ENCODE peak calls at places on chromosomes 16 and 17, in four cellular contexts. Z is HepG2, Y is SK-N-SH, D is K562. O is an unnamed sample.

GRCh38 chr16:30657866-30658730 is at the start of gene FBRS:
- DNase-seq in Z (peak), Y (peak), D (peak), O (peak)

GRCh38 chr16:31145398-31145990 is 4.4 kb downstream of the PRSS36 start:
- DNase-seq in Z (peak), Y (no peak), D (no peak), O (no peak)

GRCh38 chr16:12215302-12216105 is 239.0 kb downstream of the SNX29 start:
- DNase-seq in Z (peak), Y (peak), D (no peak), O (no peak)

GRCh38 chr16:49513040-49513439 is 139.4 kb downstream of the C16orf78 start:
- DNase-seq in Z (no peak), Y (peak), D (peak), O (no peak)

GRCh38 chr16:65284583-65284982 is 162.7 kb upstream of the CDH11 start:
- DNase-seq in Z (no peak), Y (no peak), D (no peak), O (no peak)

GRCh38 chr16:11447272-11447671 is 102.0 kb downstream of the RMI2 start:
- DNase-seq in Z (no peak), Y (no peak), D (no peak), O (no peak)

GRCh38 chr17:65888649-65889048 is 303.3 kb downstream of the CEP112 start:
- DNase-seq in Z (no peak), Y (no peak), D (no peak), O (no peak)

GRCh38 chr16:57775661-57776469 is 26.4 kb downstream of the KIFC3 start:
- DNase-seq in Z (peak), Y (peak), D (peak), O (no peak)

GRCh38 chr16:17343028-17343427 is 127.7 kb downstream of the XYLT1 start:
- DNase-seq in Z (no peak), Y (no peak), D (no peak), O (no peak)
- TF ChIP-seq ELF1 in Z (no peak), Y (no peak), D (no peak), O (no peak)

GRCh38 chr17:9473716-9474115 is 101.9 kb downstream of the STX8 start:
- DNase-seq in Z (peak), Y (no peak), D (no peak), O (no peak)

GRCh38 chr17:9478889-9479288 is 96.7 kb downstream of the STX8 start:
- DNase-seq in Z (no peak), Y (no peak), D (no peak), O (no peak)

GRCh38 chr17:9472094-9472493 is 103.5 kb downstream of the STX8 start:
- DNase-seq in Z (no peak), Y (no peak), D (no peak), O (no peak)

GRCh38 chr17:9472541-9472940 is 103.1 kb downstream of the STX8 start:
- DNase-seq in Z (no peak), Y (no peak), D (no peak), O (no peak)

DNA sequence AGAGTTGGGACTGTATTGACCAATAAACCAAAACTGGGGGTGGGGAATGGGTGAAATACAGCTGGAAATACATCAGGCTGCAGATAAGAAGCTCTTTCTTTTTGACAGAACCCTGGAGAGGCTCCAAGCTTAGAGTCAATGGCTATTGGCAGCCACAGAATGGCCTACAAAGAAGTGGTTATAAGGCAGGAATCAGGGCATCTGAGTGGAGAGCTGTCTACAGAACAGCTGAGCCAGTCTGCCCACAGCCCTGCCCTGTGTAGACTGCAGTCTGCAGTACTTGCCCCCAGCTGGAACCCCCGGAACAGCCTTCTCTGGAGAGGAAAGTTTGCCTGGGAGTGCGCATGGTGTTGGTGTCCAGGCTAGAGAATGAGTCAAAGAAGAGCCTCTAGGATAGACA is 100.4 kb downstream of the STX8 start:
- DNase-seq in Z (no peak), Y (no peak), D (no peak), O (no peak)
- TF ChIP-seq ELF1 in Z (no peak), Y (no peak), D (no peak), O (no peak)

DNA sequence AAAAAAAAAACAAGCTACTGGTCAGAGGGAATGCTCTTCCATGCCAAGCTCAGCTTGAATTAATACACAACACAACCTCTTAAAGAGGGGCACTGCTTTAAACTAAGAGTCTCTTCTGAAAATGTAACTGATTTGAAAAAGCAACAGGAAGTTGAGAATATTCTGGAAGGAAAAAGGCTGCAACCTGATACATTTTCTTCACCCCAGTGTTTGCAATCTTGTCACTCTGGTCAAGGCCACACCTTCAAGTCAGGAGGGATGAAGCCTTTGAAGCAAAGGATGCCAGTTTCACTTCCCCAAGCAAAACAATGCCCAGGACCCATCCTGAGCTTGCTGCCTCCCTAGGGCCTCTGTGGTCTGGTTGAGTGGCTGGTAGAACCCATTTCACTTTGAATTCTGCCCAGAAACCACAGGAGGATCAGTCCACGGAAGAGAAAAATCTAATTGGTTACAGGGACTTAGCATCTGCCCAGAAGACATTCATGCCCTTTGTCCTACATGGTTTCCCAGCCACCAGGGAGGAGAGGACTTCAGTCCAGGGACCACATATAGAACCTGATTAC is 389.7 kb downstream of the SOX9 start:
- DNase-seq in Z (no peak), Y (no peak), D (no peak), O (no peak)
- TF ChIP-seq ELF1 in Z (no peak), Y (no peak), D (no peak), O (no peak)

DNA sequence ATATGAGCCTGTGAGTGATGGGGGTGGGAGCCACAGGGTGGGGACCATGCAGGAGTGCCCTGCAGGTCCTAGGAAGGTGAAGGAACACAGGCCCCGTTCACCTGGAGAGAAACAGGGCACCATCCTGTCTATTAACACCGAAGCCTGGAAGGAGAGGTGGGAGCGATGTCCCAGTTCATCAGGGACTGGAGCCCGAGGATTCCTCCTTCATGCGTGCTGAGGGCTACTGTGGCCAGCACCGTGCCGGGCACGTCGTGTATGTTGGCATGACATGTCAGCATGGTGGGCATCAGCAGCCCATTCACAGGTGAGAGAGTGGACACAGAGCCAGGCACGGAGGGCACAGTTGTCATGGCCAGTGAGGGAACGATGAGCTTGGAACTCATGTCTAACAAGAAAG is 1.4 kb downstream of the WFIKKN2 start:
- DNase-seq in Z (no peak), Y (no peak), D (no peak), O (no peak)
- TF ChIP-seq ELF1 in Z (no peak), Y (no peak), D (no peak), O (no peak)